ENCODE peak calls at places on chromosomes 3 and 15, in eight cellular contexts. T is ELF-1, D is kidney tubule cell, G is Karpas-422, X is type B pancreatic cell, H is heart right ventricle, Q is HT1080, I is T-cell. E is an unnamed sample.
A peak's percentile ranks its signal among the peaks of the same experiment; 100 is the strongest.

GRCh38 chr3:12545473-12545791 is at the start of gene MKRN2OS:
- DNase-seq in H (no peak), Q (no peak), G (no peak), D (peak; percentile 95), T (peak; percentile 54), I (no peak), X (no peak), E (no peak)

GRCh38 chr15:42672444-42672843 is 64.5 kb downstream of the CDAN1 start:
- DNase-seq in Q (no peak), X (no peak), T (no peak), I (no peak), G (no peak), D (no peak), H (no peak), E (no peak)

GRCh38 chr3:33115024-33115768 is 1.4 kb downstream of the CRTAP start:
- DNase-seq in G (peak; percentile 87), X (no peak), H (peak; percentile 73), T (peak; percentile 66), I (no peak), D (peak; percentile 94), Q (peak; percentile 76), E (peak; percentile 42)

GRCh38 chr3:105613120-105613519 is 246.4 kb downstream of the ALCAM start:
- DNase-seq in T (peak; percentile 4), I (no peak), G (no peak), D (no peak), X (no peak), H (no peak), Q (no peak), E (no peak)

GRCh38 chr3:25904248-25904647 is 114.4 kb downstream of the OXSM start:
- DNase-seq in H (peak; percentile 30), T (no peak), Q (no peak), D (peak; percentile 41), I (no peak), G (peak; percentile 69), X (no peak), E (no peak)

GRCh38 chr3:167406876-167407492 is 26.9 kb upstream of the ZBBX start:
- DNase-seq in H (peak; percentile 21), T (peak; percentile 54), G (peak; percentile 73), I (no peak), D (peak; percentile 75), X (no peak), Q (peak; percentile 87), E (no peak)

GRCh38 chr3:133983126-133983525 is 46.6 kb downstream of the SLCO2A1 start:
- DNase-seq in D (peak; percentile 88), X (no peak), G (no peak), H (no peak), I (no peak), Q (no peak), T (no peak), E (no peak)

GRCh38 chr3:195163719-195164572 is 107.0 kb downstream of the XXYLT1 start:
- DNase-seq in T (no peak), X (no peak), I (no peak), H (no peak), D (no peak), G (no peak), Q (no peak), E (no peak)

GRCh38 chr3:117252208-117252607 is 542.6 kb downstream of the TUSC7 start:
- DNase-seq in Q (peak; percentile 84), I (no peak), T (no peak), G (no peak), X (no peak), D (peak; percentile 85), H (no peak), E (no peak)

GRCh38 chr15:75966073-75966472 is 46.2 kb downstream of the NRG4 start:
- DNase-seq in G (no peak), H (no peak), T (no peak), Q (peak; percentile 27), D (peak; percentile 9), X (no peak), I (no peak), E (no peak)

GRCh38 chr15:33242669-33243191 is 48.2 kb upstream of the FMN1 start:
- DNase-seq in G (peak; percentile 49), H (no peak), I (no peak), Q (peak; percentile 76), X (no peak), D (peak; percentile 98), T (peak; percentile 41), E (no peak)

GRCh38 chr15:27681038-27681437 is 418.1 kb downstream of the OCA2 start:
- DNase-seq in X (no peak), G (peak; percentile 59), D (no peak), T (no peak), Q (no peak), H (no peak), I (no peak), E (no peak)

GRCh38 chr15:92603278-92603677 is 52.3 kb downstream of the FAM174B start:
- DNase-seq in X (no peak), Q (no peak), I (no peak), G (no peak), D (no peak), T (no peak), H (no peak), E (no peak)

GRCh38 chr15:50248994-50249586 is 16.4 kb downstream of the HDC start:
- DNase-seq in T (no peak), X (no peak), I (no peak), G (no peak), H (no peak), D (no peak), Q (no peak), E (no peak)

GRCh38 chr3:191649626-191650025 is 188.7 kb downstream of the PYDC2 start:
- DNase-seq in T (no peak), I (no peak), Q (no peak), D (no peak), X (no peak), H (no peak), G (no peak), E (no peak)

GRCh38 chr15:75659928-75660645 is 12.4 kb downstream of the SNX33 start:
- DNase-seq in Q (no peak), D (no peak), H (no peak), G (no peak), T (no peak), X (no peak), I (no peak), E (no peak)

GRCh38 chr3:31275038-31275562 is 257.6 kb upstream of the STT3B start:
- DNase-seq in D (peak; percentile 8), G (no peak), Q (peak; percentile 42), T (no peak), H (no peak), X (no peak), I (no peak), E (peak; percentile 33)

GRCh38 chr3:50165388-50166308 is 10.5 kb downstream of the SEMA3F start:
- DNase-seq in I (no peak), X (no peak), T (peak; percentile 78), Q (no peak), G (no peak), D (peak; percentile 69), H (peak; percentile 44), E (no peak)

GRCh38 chr15:98938105-98938417 is 69.5 kb downstream of the PGPEP1L start:
- DNase-seq in X (no peak), G (no peak), Q (no peak), T (no peak), D (no peak), H (no peak), I (no peak), E (no peak)

GRCh38 chr3:78322780-78323179 is 1282.9 kb downstream of the ROBO2 start:
- DNase-seq in H (no peak), T (peak; percentile 15), G (no peak), I (no peak), D (no peak), X (no peak), Q (no peak), E (no peak)

GRCh38 chr3:65556934-65557577 is 481.7 kb downstream of the MAGI1 start:
- DNase-seq in Q (no peak), I (no peak), T (no peak), G (no peak), X (no peak), H (no peak), D (no peak), E (no peak)

GRCh38 chr3:71593106-71593505 is 9.6 kb upstream of the FOXP1 start:
- DNase-seq in X (no peak), G (no peak), Q (no peak), H (no peak), D (no peak), I (no peak), T (no peak), E (no peak)

GRCh38 chr15:62153228-62153627 is 11.9 kb downstream of the C2CD4B start:
- DNase-seq in G (no peak), H (no peak), Q (no peak), D (no peak), I (no peak), T (no peak), X (no peak), E (no peak)

GRCh38 chr15:55916666-55917409 is 76.6 kb downstream of the NEDD4 start:
- DNase-seq in D (peak; percentile 82), H (no peak), G (no peak), I (no peak), X (no peak), T (no peak), Q (peak; percentile 70), E (no peak)

E was measured in right lobe of liver.